ENCODE peak calls at places on chromosomes 1 and 21, in nine cellular contexts. One of them, this sample, is unnamed. For H3K36me3, the result is how much of the 10 kb centered on the place peaks cover.

GRCh38 chr1:116411784-116412479 is 38.9 kb downstream of the ATP1A1 start:
- DNase-seq in upper lobe of right lung: no peak
- DNase-seq in endothelial cell of umbilical vein: no peak
- DNase-seq in pancreas: no peak
- DNase-seq in stomach: no peak
- DNase-seq in transverse colon: no peak
- DNase-seq in heart left ventricle: no peak
- DNase-seq in tibial artery: no peak
- DNase-seq in aorta: no peak
- DNase-seq in this sample: peak

GRCh38 chr1:15328785-15329480 is 80.8 kb upstream of the EFHD2 start:
- DNase-seq in upper lobe of right lung: no peak
- DNase-seq in endothelial cell of umbilical vein: peak
- DNase-seq in pancreas: peak
- DNase-seq in stomach: peak
- DNase-seq in transverse colon: no peak
- DNase-seq in heart left ventricle: peak
- DNase-seq in tibial artery: peak
- DNase-seq in aorta: peak
- DNase-seq in this sample: peak

GRCh38 chr1:228207381-228207810 is 448 bp upstream of the OBSCN start:
- DNase-seq in upper lobe of right lung: no peak
- DNase-seq in endothelial cell of umbilical vein: no peak
- DNase-seq in pancreas: no peak
- DNase-seq in stomach: no peak
- DNase-seq in transverse colon: no peak
- DNase-seq in heart left ventricle: no peak
- DNase-seq in tibial artery: no peak
- DNase-seq in aorta: peak
- DNase-seq in this sample: no peak

GRCh38 chr1:179094826-179095225 is 13.0 kb downstream of the TOR3A start:
- DNase-seq in upper lobe of right lung: no peak
- DNase-seq in endothelial cell of umbilical vein: no peak
- DNase-seq in pancreas: no peak
- DNase-seq in stomach: peak
- DNase-seq in transverse colon: no peak
- DNase-seq in heart left ventricle: no peak
- DNase-seq in tibial artery: no peak
- DNase-seq in aorta: no peak
- DNase-seq in this sample: no peak

GRCh38 chr1:182484531-182485257 is 34.7 kb downstream of the RGSL1 start:
- DNase-seq in upper lobe of right lung: peak
- DNase-seq in endothelial cell of umbilical vein: no peak
- DNase-seq in pancreas: no peak
- DNase-seq in stomach: no peak
- DNase-seq in transverse colon: no peak
- DNase-seq in heart left ventricle: no peak
- DNase-seq in tibial artery: no peak
- DNase-seq in aorta: no peak
- DNase-seq in this sample: no peak

GRCh38 chr1:31372961-31373896 is at the start of gene FABP3:
- DNase-seq in upper lobe of right lung: peak
- DNase-seq in endothelial cell of umbilical vein: peak
- DNase-seq in pancreas: peak
- DNase-seq in stomach: peak
- DNase-seq in transverse colon: peak
- DNase-seq in heart left ventricle: peak
- DNase-seq in tibial artery: peak
- DNase-seq in aorta: peak
- DNase-seq in this sample: peak

GRCh38 chr1:178330848-178331497 is 165.8 kb downstream of the CLEC20A start:
- DNase-seq in upper lobe of right lung: no peak
- DNase-seq in endothelial cell of umbilical vein: no peak
- DNase-seq in pancreas: no peak
- DNase-seq in stomach: no peak
- DNase-seq in transverse colon: no peak
- DNase-seq in heart left ventricle: no peak
- DNase-seq in tibial artery: no peak
- DNase-seq in aorta: no peak
- DNase-seq in this sample: no peak

GRCh38 chr1:234369784-234370183 is 3.5 kb upstream of the COA6 start:
- DNase-seq in upper lobe of right lung: no peak
- DNase-seq in endothelial cell of umbilical vein: peak
- DNase-seq in pancreas: no peak
- DNase-seq in stomach: no peak
- DNase-seq in transverse colon: no peak
- DNase-seq in heart left ventricle: no peak
- DNase-seq in tibial artery: no peak
- DNase-seq in aorta: no peak
- DNase-seq in this sample: no peak

DNA sequence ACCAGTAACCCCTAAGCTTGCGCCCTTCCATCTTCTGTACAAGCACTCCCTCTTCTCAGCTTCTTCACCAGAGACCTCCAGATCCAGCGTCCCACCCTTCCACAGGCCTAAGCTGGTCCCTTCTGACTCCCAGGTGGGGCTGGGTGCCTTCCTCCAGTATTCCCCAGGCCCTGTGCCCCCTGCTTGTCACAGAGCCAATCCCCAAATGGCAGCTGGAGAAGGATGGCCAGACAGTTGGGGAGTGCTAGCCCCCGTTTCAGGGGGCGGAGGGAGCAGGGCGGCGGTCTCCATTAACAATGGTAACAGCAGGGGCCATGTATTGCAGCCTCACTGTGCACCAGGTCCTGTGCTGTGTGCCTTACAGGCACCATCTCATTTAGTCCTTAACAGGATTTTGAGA is 85.7 kb downstream of the KCNN3 start:
- DNase-seq in upper lobe of right lung: no peak
- DNase-seq in endothelial cell of umbilical vein: no peak
- DNase-seq in pancreas: no peak
- DNase-seq in stomach: no peak
- DNase-seq in transverse colon: no peak
- DNase-seq in heart left ventricle: no peak
- DNase-seq in tibial artery: no peak
- DNase-seq in aorta: peak
- DNase-seq in this sample: no peak
- H3K36me3 ChIP-seq in upper lobe of right lung: under half
- H3K36me3 ChIP-seq in endothelial cell of umbilical vein: under half
- H3K36me3 ChIP-seq in pancreas: under half
- H3K36me3 ChIP-seq in stomach: under half
- H3K36me3 ChIP-seq in transverse colon: under half
- H3K36me3 ChIP-seq in heart left ventricle: under half
- H3K36me3 ChIP-seq in tibial artery: under half
- H3K36me3 ChIP-seq in aorta: under half
- H3K36me3 ChIP-seq in this sample: under half

DNA sequence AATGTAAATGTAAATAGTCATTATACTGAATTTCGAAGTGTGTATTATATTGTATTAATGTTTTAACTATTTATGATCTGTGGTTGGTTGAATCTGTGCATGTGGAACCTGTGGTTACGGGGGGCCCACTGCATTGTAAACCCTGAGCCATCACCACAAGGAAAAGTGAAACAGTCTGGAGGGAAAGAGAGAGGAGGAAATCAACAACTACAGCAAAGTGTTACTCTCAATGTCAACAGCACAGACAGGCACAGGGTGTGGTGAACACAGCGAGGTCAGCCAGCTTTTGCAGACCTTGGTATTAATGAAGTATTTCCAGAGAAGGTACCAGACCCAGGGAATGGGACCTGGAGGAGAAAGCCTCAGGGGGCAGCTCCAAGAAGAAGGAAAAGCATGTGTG is 37.1 kb upstream of the BACE2 start:
- DNase-seq in upper lobe of right lung: no peak
- DNase-seq in endothelial cell of umbilical vein: no peak
- DNase-seq in pancreas: no peak
- DNase-seq in stomach: no peak
- DNase-seq in transverse colon: no peak
- DNase-seq in heart left ventricle: no peak
- DNase-seq in tibial artery: no peak
- DNase-seq in aorta: no peak
- DNase-seq in this sample: no peak
- H3K27ac ChIP-seq in upper lobe of right lung: no peak
- H3K27ac ChIP-seq in endothelial cell of umbilical vein: no peak
- H3K27ac ChIP-seq in pancreas: no peak
- H3K27ac ChIP-seq in stomach: no peak
- H3K27ac ChIP-seq in transverse colon: no peak
- H3K27ac ChIP-seq in heart left ventricle: no peak
- H3K27ac ChIP-seq in tibial artery: no peak
- H3K27ac ChIP-seq in aorta: no peak
- H3K27ac ChIP-seq in this sample: no peak

GRCh38 chr1:52386458-52386857 is 17.8 kb downstream of the ORC1 start:
- DNase-seq in upper lobe of right lung: no peak
- DNase-seq in endothelial cell of umbilical vein: no peak
- DNase-seq in pancreas: no peak
- DNase-seq in stomach: no peak
- DNase-seq in transverse colon: no peak
- DNase-seq in heart left ventricle: no peak
- DNase-seq in tibial artery: no peak
- DNase-seq in aorta: no peak
- DNase-seq in this sample: no peak
- H3K36me3 ChIP-seq in upper lobe of right lung: under half
- H3K36me3 ChIP-seq in endothelial cell of umbilical vein: under half
- H3K36me3 ChIP-seq in pancreas: under half
- H3K36me3 ChIP-seq in stomach: under half
- H3K36me3 ChIP-seq in transverse colon: under half
- H3K36me3 ChIP-seq in heart left ventricle: under half
- H3K36me3 ChIP-seq in tibial artery: under half
- H3K36me3 ChIP-seq in aorta: under half
- H3K36me3 ChIP-seq in this sample: under half

DNA sequence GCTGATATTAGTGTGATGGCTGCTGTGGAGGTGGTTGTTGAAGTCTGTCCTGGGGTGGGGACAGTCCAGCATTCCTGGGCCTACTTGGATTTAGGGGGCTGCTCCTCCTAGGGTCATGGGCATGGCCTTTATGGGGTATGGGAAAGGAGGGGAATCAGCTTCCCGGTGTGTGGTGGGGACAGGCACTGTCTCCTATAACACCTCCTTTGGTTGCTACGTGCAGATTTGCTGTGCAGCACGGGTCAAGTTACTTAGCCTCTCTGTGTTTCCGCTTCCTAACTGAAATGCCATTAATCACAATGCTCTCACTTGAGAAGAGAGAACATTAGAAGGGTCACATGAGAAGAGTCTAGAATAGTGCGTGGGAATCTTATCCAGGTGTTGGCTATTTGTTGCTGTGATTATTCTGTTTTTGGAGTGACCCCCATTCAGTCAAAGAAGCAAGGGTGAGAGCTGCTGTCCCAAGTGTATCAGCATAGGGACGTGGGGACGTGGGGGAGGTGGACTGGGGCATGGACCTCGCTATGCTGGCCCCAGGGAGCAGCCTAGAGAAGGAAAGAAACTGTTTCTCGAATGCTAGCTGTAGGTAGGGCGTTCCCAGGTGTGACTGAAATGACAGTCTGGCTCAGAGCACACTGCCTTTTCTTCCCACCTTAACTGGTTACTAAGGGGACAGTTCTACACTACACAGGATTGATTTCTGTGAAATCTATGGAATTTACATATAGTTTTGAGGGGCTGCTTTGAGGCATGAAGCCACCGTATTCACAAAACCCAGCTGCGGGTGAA is 19.9 kb downstream of the SOX13 start:
- DNase-seq in upper lobe of right lung: no peak
- DNase-seq in endothelial cell of umbilical vein: no peak
- DNase-seq in pancreas: no peak
- DNase-seq in stomach: no peak
- DNase-seq in transverse colon: peak
- DNase-seq in heart left ventricle: no peak
- DNase-seq in tibial artery: no peak
- DNase-seq in aorta: no peak
- DNase-seq in this sample: no peak
- H3K27ac ChIP-seq in upper lobe of right lung: peak
- H3K27ac ChIP-seq in endothelial cell of umbilical vein: no peak
- H3K27ac ChIP-seq in pancreas: peak
- H3K27ac ChIP-seq in stomach: peak
- H3K27ac ChIP-seq in transverse colon: peak
- H3K27ac ChIP-seq in heart left ventricle: no peak
- H3K27ac ChIP-seq in tibial artery: peak
- H3K27ac ChIP-seq in aorta: no peak
- H3K27ac ChIP-seq in this sample: no peak

DNA sequence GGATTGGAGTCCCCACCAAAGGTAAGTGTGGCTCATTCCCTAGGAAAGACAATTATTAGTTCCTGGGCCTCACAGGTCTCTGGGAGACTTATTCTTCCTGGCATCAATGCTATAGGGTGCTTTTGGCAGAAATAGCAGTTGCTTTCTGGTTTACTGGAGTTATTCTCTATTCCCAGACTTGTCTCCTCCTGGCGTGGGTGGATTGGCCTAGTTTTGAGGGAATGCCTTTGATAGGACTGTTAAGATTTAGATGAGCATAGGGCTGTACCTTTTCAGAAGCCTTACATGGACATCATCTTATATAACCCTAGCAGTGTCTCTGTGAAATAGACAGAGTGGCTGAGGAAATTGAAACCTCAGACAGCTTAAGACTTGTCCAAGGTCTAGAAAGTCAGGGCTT is 9.0 kb downstream of the PFKFB2 start:
- DNase-seq in upper lobe of right lung: no peak
- DNase-seq in endothelial cell of umbilical vein: no peak
- DNase-seq in pancreas: no peak
- DNase-seq in stomach: no peak
- DNase-seq in transverse colon: no peak
- DNase-seq in heart left ventricle: no peak
- DNase-seq in tibial artery: no peak
- DNase-seq in aorta: no peak
- DNase-seq in this sample: no peak
- H3K36me3 ChIP-seq in upper lobe of right lung: under half
- H3K36me3 ChIP-seq in endothelial cell of umbilical vein: under half
- H3K36me3 ChIP-seq in pancreas: under half
- H3K36me3 ChIP-seq in stomach: under half
- H3K36me3 ChIP-seq in transverse colon: under half
- H3K36me3 ChIP-seq in heart left ventricle: under half
- H3K36me3 ChIP-seq in tibial artery: half or more
- H3K36me3 ChIP-seq in aorta: under half
- H3K36me3 ChIP-seq in this sample: under half

DNA sequence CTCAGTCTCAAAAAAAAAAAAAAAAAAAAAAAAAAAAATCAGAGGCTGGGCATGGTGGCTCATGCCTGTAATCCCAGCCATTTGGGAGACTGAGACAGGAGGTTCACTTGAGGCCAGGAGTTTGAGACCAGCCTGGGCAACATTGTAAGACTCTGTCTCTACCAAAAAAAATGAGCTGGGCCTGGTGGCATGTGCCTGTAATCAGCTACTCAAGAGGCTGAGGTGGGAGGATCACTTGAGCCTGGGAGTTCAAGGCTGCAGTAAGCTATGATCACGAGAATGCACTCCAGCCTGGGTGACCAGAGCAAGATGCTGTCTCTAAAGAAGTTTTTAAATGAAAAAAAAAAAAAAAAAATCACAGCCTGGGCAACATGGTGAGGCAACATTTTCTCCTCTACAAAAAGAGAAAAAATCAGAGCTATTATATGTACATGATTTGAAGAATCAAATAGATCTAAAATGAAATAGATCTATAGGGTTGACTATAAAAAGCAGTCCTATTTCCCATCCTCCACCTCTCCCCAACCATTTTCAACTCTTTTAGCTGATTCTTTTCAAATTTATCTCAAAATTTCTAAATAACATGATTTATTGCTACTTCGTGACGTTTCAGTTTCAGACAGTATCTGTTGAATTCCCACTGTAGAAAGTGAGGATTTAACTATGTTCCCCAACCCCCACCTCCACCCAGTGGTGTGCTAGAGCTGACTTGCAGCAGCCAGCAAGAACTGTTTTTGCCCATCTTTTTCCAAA is 10.5 kb downstream of the SEMA4A start:
- DNase-seq in upper lobe of right lung: no peak
- DNase-seq in endothelial cell of umbilical vein: no peak
- DNase-seq in pancreas: no peak
- DNase-seq in stomach: no peak
- DNase-seq in transverse colon: no peak
- DNase-seq in heart left ventricle: no peak
- DNase-seq in tibial artery: no peak
- DNase-seq in aorta: peak
- DNase-seq in this sample: no peak
- H3K27ac ChIP-seq in upper lobe of right lung: no peak
- H3K27ac ChIP-seq in endothelial cell of umbilical vein: no peak
- H3K27ac ChIP-seq in pancreas: no peak
- H3K27ac ChIP-seq in stomach: no peak
- H3K27ac ChIP-seq in transverse colon: no peak
- H3K27ac ChIP-seq in heart left ventricle: no peak
- H3K27ac ChIP-seq in tibial artery: no peak
- H3K27ac ChIP-seq in aorta: no peak
- H3K27ac ChIP-seq in this sample: no peak

This sample was measured in brain microvascular endothelial cell.